ENCODE peak calls at places on chromosomes 4 and X, in five cellular contexts. X is neuronal stem cell; T is lung; E is CD4-positive, CD25-positive, alpha-beta regulatory T cell; I is suprapubic skin. D is an unnamed sample.

GRCh38 chr4:38673109-38673978 is 9.3 kb downstream of the KLF3 start:
- DNase-seq in X (no peak), T (peak; percentile 62), E (no peak), I (peak; percentile 84), D (no peak)

GRCh38 chr4:98662619-98663225 is 4.3 kb upstream of the TSPAN5 start:
- DNase-seq in X (no peak), T (no peak), E (peak; percentile 83), I (no peak), D (peak; percentile 12)

GRCh38 chr4:6963139-6963611 is 53.5 kb downstream of the TBC1D14 start:
- DNase-seq in X (no peak), T (no peak), E (no peak), I (no peak), D (no peak)

GRCh38 chr4:60948008-60948407 is 252.1 kb upstream of the ADGRL3 start:
- DNase-seq in X (no peak), T (no peak), E (no peak), I (no peak), D (no peak)

GRCh38 chr4:101022151-101023024 is 324.9 kb downstream of the PPP3CA start:
- DNase-seq in X (no peak), T (no peak), E (no peak), I (no peak), D (no peak)

GRCh38 chr4:187550256-187550950 is 445.2 kb upstream of the ZFP42 start:
- DNase-seq in X (no peak), T (no peak), E (no peak), I (no peak), D (no peak)

GRCh38 chr4:3645711-3646221 is 113.5 kb upstream of the LRPAP1 start:
- DNase-seq in X (no peak), T (no peak), E (no peak), I (no peak), D (no peak)

GRCh38 chr4:95017690-95018089 is 259.9 kb downstream of the BMPR1B start:
- DNase-seq in X (no peak), T (no peak), E (no peak), I (no peak), D (no peak)

GRCh38 chr4:5965225-5965624 is 53.0 kb downstream of the C4orf50 start:
- DNase-seq in X (no peak), T (no peak), E (no peak), I (no peak), D (no peak)

GRCh38 chrX:85922821-85923220 is 124.5 kb downstream of the CHM start:
- DNase-seq in X (no peak), T (no peak), E (no peak), I (no peak), D (no peak)

GRCh38 chr4:19823781-19824180 is 427.9 kb upstream of the SLIT2 start:
- DNase-seq in X (no peak), T (no peak), E (no peak), I (no peak), D (no peak)

GRCh38 chr4:113594231-113594556 is 167.3 kb downstream of the CAMK2D start:
- DNase-seq in X (no peak), T (no peak), E (no peak), I (no peak), D (no peak)

GRCh38 chrX:140664939-140665338 is 44.6 kb upstream of the LINC00632 start:
- DNase-seq in X (no peak), T (no peak), E (no peak), I (no peak), D (no peak)

GRCh38 chr4:1205641-1206298 is 33.4 kb upstream of the SPON2 start:
- DNase-seq in X (no peak), T (no peak), E (no peak), I (no peak), D (no peak)

GRCh38 chr4:1204828-1205591 is 32.6 kb upstream of the SPON2 start:
- DNase-seq in X (no peak), T (no peak), E (no peak), I (peak; percentile 70), D (no peak)

GRCh38 chr4:1207157-1207470 is 34.7 kb upstream of the SPON2 start:
- DNase-seq in X (no peak), T (no peak), E (no peak), I (peak; percentile 65), D (no peak)

GRCh38 chr4:1207603-1208265 is 35.4 kb upstream of the SPON2 start:
- DNase-seq in X (no peak), T (peak; percentile 56), E (no peak), I (peak; percentile 68), D (no peak)

DNA sequence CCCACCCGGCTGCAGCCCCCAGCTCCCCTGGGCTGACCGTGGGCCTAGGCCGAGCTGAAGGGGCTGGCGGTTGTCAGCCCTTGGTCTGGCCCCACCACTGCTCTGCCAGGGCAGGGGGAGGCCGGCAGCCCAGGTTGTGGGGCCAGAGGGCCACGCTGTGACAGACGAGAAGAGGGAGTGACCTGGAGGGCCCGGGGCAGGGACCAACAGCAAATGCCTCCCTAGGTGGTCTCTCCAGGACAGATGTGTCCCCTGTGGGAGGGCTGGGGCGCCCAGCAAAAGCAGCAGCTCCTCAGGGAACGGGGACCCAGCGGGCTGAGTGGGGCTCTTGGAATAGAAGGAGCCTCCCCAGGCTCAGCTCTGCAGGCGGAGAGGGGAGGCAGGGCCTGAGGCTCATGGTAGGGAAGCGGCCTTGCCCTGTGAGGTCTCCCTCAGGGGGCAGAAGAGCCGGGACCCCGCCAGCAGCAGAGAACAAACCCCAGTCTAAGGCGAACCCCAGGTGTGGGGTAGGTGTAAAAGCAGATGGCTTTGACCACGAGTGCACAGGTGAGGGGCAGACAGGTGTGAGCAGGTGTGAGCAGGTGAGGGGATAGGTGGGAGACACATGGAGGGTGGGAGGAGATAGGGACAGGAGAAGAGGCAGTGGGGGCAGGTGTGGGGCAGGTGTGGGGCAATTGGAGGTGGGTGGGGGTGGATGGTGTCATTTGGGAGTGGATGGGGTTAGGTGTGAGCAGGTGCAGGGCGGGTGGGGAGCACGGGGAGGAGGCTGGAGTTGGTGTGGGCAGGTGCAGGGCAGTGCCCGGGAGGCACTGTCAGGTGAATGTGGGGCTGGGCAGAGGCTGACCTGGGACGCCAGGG is 34.1 kb upstream of the SPON2 start:
- DNase-seq in X (no peak), T (no peak), E (no peak), I (no peak), D (no peak)
- H3K4me1 ChIP-seq in X (peaks cover 16% of the 10 kb centered on the region), T (peaks cover 41% of the 10 kb centered on the region), E (peaks cover 28% of the 10 kb centered on the region), I (peaks cover 54% of the 10 kb centered on the region), D (peaks cover 19% of the 10 kb centered on the region)

GRCh38 chr4:145735330-145735638 is 55.3 kb downstream of the C4orf51 start:
- DNase-seq in X (no peak), T (peak; percentile 37), E (no peak), I (no peak), D (no peak)

GRCh38 chr4:145732895-145733880 is 53.2 kb downstream of the C4orf51 start:
- DNase-seq in X (peak; percentile 88), T (peak; percentile 89), E (peak; percentile 83), I (peak; percentile 95), D (peak; percentile 79)

GRCh38 chr4:145732416-145732815 is 52.5 kb downstream of the C4orf51 start:
- DNase-seq in X (no peak), T (no peak), E (no peak), I (no peak), D (no peak)

GRCh38 chr4:145734576-145735329 is 54.8 kb downstream of the C4orf51 start:
- DNase-seq in X (no peak), T (peak; percentile 74), E (no peak), I (peak; percentile 79), D (no peak)

DNA sequence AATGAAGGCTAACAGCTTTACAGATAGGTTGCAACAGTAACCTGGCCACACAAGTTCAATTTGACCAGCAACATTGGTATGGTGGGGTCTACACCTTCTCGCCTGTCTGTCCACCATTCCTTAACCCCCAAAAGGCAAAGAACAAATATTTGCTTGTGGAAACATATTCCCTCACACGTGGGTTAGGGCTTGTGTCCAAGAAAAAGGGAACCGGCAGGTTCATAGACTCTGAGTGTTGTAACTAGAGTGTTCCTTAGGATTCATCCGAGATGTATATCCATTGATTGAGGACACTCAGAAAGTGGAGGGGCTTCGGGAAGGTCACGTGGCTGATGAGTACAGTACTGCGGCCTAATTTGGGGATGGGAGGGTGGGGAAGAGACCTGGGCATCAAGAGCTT is 54.1 kb downstream of the C4orf51 start:
- DNase-seq in X (no peak), T (no peak), E (no peak), I (no peak), D (no peak)
- H3K4me1 ChIP-seq in X (peaks cover 36% of the 10 kb centered on the region), T (peaks cover 22% of the 10 kb centered on the region), E (peaks cover 3% of the 10 kb centered on the region), I (peaks cover 56% of the 10 kb centered on the region), D (peaks cover 3% of the 10 kb centered on the region)

GRCh38 chr4:99848576-99848975 is 31.9 kb downstream of the DAPP1 start:
- DNase-seq in X (no peak), T (no peak), E (peak; percentile 79), I (no peak), D (no peak)
- H3K4me1 ChIP-seq in X (peaks cover 8% of the 10 kb centered on the region), T (no peaks in the 10 kb centered on the region), E (peaks cover 60% of the 10 kb centered on the region), I (no peaks in the 10 kb centered on the region), D (no peaks in the 10 kb centered on the region)

GRCh38 chr4:56106755-56107154 is 158.0 kb downstream of the CEP135 start:
- DNase-seq in X (no peak), T (no peak), E (no peak), I (no peak), D (no peak)
- H3K4me1 ChIP-seq in X (peaks cover 4% of the 10 kb centered on the region), T (no peaks in the 10 kb centered on the region), E (no peaks in the 10 kb centered on the region), I (no peaks in the 10 kb centered on the region), D (no peaks in the 10 kb centered on the region)

DNA sequence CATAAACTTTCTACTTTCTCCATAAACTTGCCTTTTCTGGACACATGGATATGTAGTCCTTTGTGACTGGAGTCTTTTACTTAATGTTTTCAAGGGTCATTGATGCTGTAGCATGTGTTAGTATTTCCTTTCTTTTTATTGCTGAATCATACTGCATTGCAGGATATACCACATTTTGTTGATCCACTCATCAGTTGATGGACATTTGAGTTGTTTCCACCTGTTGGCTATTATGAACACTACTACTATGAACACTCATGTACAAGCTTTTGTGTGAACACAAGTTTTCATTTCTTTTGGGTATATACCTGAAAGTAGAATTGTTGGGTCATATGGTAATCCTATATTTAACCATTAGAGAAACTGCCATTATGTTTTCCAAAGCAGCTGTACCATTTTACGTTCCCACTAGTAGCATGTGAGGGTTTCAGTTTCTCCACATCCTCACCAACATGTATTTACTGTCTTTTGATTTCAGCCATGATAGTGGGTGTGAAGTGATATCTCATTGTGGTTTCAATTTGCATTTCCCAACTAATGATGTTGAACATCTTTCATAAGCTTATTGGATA is 26.3 kb upstream of the GPM6B start:
- DNase-seq in X (no peak), T (no peak), E (no peak), I (no peak), D (no peak)
- H3K4me1 ChIP-seq in X (peaks cover 22% of the 10 kb centered on the region), T (no peaks in the 10 kb centered on the region), E (no peaks in the 10 kb centered on the region), I (no peaks in the 10 kb centered on the region), D (no peaks in the 10 kb centered on the region)

DNA sequence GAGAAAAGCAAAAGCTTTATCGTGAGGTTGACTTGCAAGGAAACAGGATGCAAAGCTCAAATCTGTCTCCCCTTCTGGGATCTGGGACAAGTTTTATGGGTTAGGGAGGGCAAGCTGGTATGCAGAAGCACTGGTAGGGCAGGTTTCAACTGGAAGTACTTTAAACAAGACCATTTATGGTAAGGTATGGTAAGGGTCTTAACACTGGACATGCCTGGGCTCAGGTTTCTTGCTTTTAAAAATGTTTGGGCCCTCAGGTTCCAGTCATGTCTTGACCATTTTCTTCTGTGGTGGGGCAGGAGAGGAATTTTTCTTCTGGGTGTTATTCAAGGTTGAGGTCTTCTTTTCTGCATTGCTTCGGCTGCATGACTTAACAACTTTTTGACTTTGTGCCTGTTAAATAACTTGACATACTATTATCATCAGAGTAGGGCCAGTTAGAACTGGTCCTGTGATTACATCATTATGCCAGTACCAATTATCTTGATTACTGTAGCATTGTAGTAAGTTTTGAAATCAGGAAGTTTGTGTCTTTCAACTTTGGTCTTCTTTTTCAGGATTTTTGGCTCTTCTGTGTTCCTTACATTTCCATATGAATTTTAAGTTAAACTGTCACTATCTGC is 33.7 kb downstream of the CD38 start:
- DNase-seq in X (no peak), T (no peak), E (no peak), I (no peak), D (no peak)
- H3K4me1 ChIP-seq in X (no peaks in the 10 kb centered on the region), T (no peaks in the 10 kb centered on the region), E (no peaks in the 10 kb centered on the region), I (peaks cover 7% of the 10 kb centered on the region), D (no peaks in the 10 kb centered on the region)